ENCODE peak calls at places on chromosomes 5 and 9, in ten cellular contexts. M, W, B, A, N, H, P, E, L and R are unnamed samples.

GRCh38 chr9:95494022-95494415 is 22.8 kb downstream of the PTCH1 start:
- ATAC-seq in M (peak; percentile 3), W (no peak), B (no peak), A (no peak), N (peak; percentile 9), H (peak; percentile 47), P (no peak), E (peak; percentile 14), L (no peak), R (peak; percentile 7)

GRCh38 chr5:118906932-118907331 is 81.4 kb downstream of the DTWD2 start:
- ATAC-seq in M (no peak), W (no peak), B (no peak), A (no peak), N (peak; percentile 59), H (no peak), P (no peak), E (no peak), L (no peak), R (no peak)

GRCh38 chr9:469672-470040 is 255.0 kb downstream of the DOCK8 start:
- ATAC-seq in M (peak; percentile 1), W (peak; percentile 12), B (peak; percentile 64), A (peak; percentile 2), N (no peak), H (peak; percentile 24), P (peak; percentile 17), E (peak; percentile 36), L (peak; percentile 47), R (peak; percentile 11)

GRCh38 chr9:131666779-131667178 is 73.1 kb downstream of the RAPGEF1 start:
- ATAC-seq in M (no peak), W (no peak), B (no peak), A (no peak), N (no peak), H (no peak), P (no peak), E (no peak), L (no peak), R (no peak)

GRCh38 chr5:170080217-170080616 is 25.5 kb upstream of the FOXI1 start:
- ATAC-seq in M (no peak), W (no peak), B (no peak), A (no peak), N (no peak), H (no peak), P (no peak), E (no peak), L (no peak), R (no peak)

GRCh38 chr5:106894964-106895363 is 775.8 kb downstream of the EFNA5 start:
- ATAC-seq in M (no peak), W (no peak), B (no peak), A (no peak), N (no peak), H (no peak), P (no peak), E (no peak), L (no peak), R (no peak)

GRCh38 chr5:172901012-172901780 is 58.0 kb upstream of the RPL26L1 start:
- ATAC-seq in M (no peak), W (peak; percentile 44), B (peak; percentile 4), A (peak; percentile 1), N (peak; percentile 62), H (no peak), P (no peak), E (no peak), L (no peak), R (no peak)

GRCh38 chr9:100111235-100111634 is 12.2 kb downstream of the INVS start:
- ATAC-seq in M (no peak), W (peak; percentile 98), B (peak; percentile 100), A (peak; percentile 96), N (peak; percentile 79), H (peak; percentile 61), P (no peak), E (no peak), L (no peak), R (no peak)